ENCODE peak calls at places on chromosomes 13 and 19, in four cellular contexts. One of them, this sample, is unnamed.

GRCh38 chr19:50252111-50252886 is 48.9 kb downstream of the MYH14 start:
- DNase-seq in HepG2: no peak
- DNase-seq in GM12878: no peak
- DNase-seq in K562: peak; percentile 48
- DNase-seq in this sample: no peak

GRCh38 chr19:30584121-30584520 is 211.9 kb downstream of the ZNF536 start:
- DNase-seq in HepG2: no peak
- DNase-seq in GM12878: no peak
- DNase-seq in K562: no peak
- DNase-seq in this sample: no peak

GRCh38 chr13:94952787-94953186 is 240.4 kb upstream of the SOX21 start:
- DNase-seq in GM12878: no peak
- DNase-seq in HepG2: no peak
- DNase-seq in K562: no peak
- DNase-seq in this sample: no peak

GRCh38 chr13:49308104-49308875 is 60.6 kb downstream of the CDADC1 start:
- DNase-seq in GM12878: no peak
- DNase-seq in HepG2: peak; percentile 63
- DNase-seq in K562: no peak
- DNase-seq in this sample: no peak

GRCh38 chr19:35125270-35125717 is 9.6 kb downstream of the LGI4 start:
- DNase-seq in K562: no peak
- DNase-seq in GM12878: no peak
- DNase-seq in HepG2: no peak
- DNase-seq in this sample: no peak

GRCh38 chr19:21587549-21587948 is 82.1 kb downstream of the ZNF429 start:
- DNase-seq in HepG2: no peak
- DNase-seq in K562: no peak
- DNase-seq in GM12878: no peak
- DNase-seq in this sample: no peak

GRCh38 chr13:112859817-112860190 is 109.2 kb upstream of the MCF2L start:
- DNase-seq in HepG2: no peak
- DNase-seq in GM12878: no peak
- DNase-seq in K562: no peak
- DNase-seq in this sample: no peak

GRCh38 chr19:47703301-47703700 is 9.9 kb upstream of the EHD2 start:
- DNase-seq in HepG2: no peak
- DNase-seq in K562: no peak
- DNase-seq in GM12878: no peak
- DNase-seq in this sample: no peak

GRCh38 chr19:4580961-4581380 is 21.5 kb upstream of the SEMA6B start:
- DNase-seq in HepG2: no peak
- DNase-seq in K562: no peak
- DNase-seq in GM12878: no peak
- DNase-seq in this sample: no peak

GRCh38 chr19:23991170-23991569 is 76.5 kb downstream of the ZNF726 start:
- DNase-seq in K562: no peak
- DNase-seq in GM12878: no peak
- DNase-seq in HepG2: peak; percentile 49
- DNase-seq in this sample: no peak

GRCh38 chr19:55809381-55810058 is 22.3 kb downstream of the NLRP11 start:
- DNase-seq in HepG2: peak; percentile 65
- DNase-seq in GM12878: no peak
- DNase-seq in K562: peak; percentile 77
- DNase-seq in this sample: peak; percentile 73

GRCh38 chr19:55576746-55577145 is 3.9 kb downstream of the ZNF579 start:
- DNase-seq in GM12878: no peak
- DNase-seq in HepG2: no peak
- DNase-seq in K562: no peak
- DNase-seq in this sample: no peak

GRCh38 chr13:23770428-23770827 is 118.8 kb downstream of the MIPEP start:
- DNase-seq in K562: no peak
- DNase-seq in HepG2: no peak
- DNase-seq in GM12878: no peak
- DNase-seq in this sample: no peak

GRCh38 chr19:46818812-46819211 is 30.4 kb upstream of the SLC1A5 start:
- DNase-seq in HepG2: peak; percentile 63
- DNase-seq in GM12878: no peak
- DNase-seq in K562: peak; percentile 76
- DNase-seq in this sample: no peak

GRCh38 chr13:95833713-95834112 is 156.8 kb downstream of the DNAJC3 start:
- DNase-seq in K562: no peak
- DNase-seq in GM12878: no peak
- DNase-seq in HepG2: no peak
- DNase-seq in this sample: no peak

GRCh38 chr19:3866798-3867638 is 1.8 kb downstream of the ZFR2 start:
- DNase-seq in K562: no peak
- DNase-seq in GM12878: no peak
- DNase-seq in HepG2: no peak
- DNase-seq in this sample: no peak

GRCh38 chr13:51818276-51818675 is 14.3 kb upstream of the DHRS12 start:
- DNase-seq in K562: no peak
- DNase-seq in HepG2: no peak
- DNase-seq in GM12878: no peak
- DNase-seq in this sample: no peak

GRCh38 chr13:51819544-51819943 is 15.6 kb upstream of the DHRS12 start:
- DNase-seq in HepG2: no peak
- DNase-seq in GM12878: no peak
- DNase-seq in K562: no peak
- DNase-seq in this sample: no peak

GRCh38 chr13:51816604-51817254 is 12.8 kb upstream of the DHRS12 start:
- DNase-seq in GM12878: no peak
- DNase-seq in HepG2: no peak
- DNase-seq in K562: no peak
- DNase-seq in this sample: no peak

GRCh38 chr13:51817717-51818116 is 13.8 kb upstream of the DHRS12 start:
- DNase-seq in HepG2: no peak
- DNase-seq in K562: no peak
- DNase-seq in GM12878: no peak
- DNase-seq in this sample: no peak

DNA sequence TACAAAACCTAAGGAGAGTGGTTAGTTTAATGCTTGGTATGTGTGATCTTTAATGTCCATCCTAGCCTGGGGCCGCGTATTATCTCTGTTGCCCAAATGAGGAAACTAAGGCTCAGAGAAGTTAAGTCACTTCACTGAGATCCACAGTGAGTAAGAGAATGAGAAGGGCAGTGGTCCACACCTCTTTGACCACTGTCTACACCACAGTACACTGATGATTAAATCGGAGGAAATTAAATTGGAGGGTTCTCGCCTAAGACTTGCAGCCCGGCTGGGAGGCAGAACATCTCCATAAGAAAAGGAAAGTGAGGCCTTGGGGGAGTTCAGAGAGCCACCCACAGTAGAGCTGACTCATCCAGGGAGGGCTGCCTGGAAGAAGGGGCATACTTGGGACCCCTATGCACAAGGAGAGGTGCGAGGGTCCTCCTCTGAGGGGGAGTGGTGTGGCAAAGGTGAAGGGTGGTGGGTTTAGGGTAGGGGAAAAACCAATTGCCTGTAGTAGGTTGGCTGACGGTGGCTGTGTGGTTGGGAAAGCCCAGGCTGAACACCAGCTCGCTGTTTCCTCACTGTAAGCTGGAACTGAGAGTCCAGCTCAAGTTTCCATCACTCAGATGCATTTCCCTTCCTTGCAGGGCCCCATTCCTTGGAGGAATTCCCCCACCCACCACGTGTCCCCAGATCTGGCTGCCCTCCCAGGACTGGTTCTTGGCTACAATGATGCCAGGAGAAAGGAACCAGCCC is 15.0 kb upstream of the DHRS12 start:
- DNase-seq in K562: no peak
- DNase-seq in HepG2: no peak
- DNase-seq in GM12878: no peak
- DNase-seq in this sample: no peak
- TF ChIP-seq BHLHE40 in K562: no peak
- TF ChIP-seq BHLHE40 in HepG2: no peak
- TF ChIP-seq BHLHE40 in GM12878: no peak
- TF ChIP-seq BHLHE40 in this sample: no peak

DNA sequence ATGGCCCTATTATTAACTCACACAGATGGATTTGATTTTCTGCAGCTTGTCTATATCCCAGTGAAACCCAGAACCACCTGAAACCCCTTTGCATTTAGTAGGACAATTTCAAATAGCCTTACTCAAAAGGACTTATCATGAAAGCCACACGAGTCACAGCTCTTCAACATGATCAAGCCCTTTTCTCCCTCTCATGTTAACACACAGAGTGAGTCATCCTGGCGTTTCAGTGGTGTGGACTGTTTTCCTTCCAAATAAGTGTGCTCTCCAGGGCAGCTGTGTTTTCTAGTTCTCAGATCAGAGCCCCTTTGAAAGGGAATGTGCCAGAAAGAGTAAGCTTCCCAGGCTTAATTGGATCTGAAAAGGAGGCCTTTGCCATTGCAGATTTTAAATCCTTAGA is 51.4 kb downstream of the ERICH6B start:
- DNase-seq in HepG2: peak; percentile 22
- DNase-seq in GM12878: no peak
- DNase-seq in K562: no peak
- DNase-seq in this sample: no peak
- TF ChIP-seq FOXK2 in HepG2: no peak
- TF ChIP-seq FOXK2 in GM12878: no peak
- TF ChIP-seq FOXK2 in K562: no peak
- TF ChIP-seq FOXK2 in this sample: no peak

DNA sequence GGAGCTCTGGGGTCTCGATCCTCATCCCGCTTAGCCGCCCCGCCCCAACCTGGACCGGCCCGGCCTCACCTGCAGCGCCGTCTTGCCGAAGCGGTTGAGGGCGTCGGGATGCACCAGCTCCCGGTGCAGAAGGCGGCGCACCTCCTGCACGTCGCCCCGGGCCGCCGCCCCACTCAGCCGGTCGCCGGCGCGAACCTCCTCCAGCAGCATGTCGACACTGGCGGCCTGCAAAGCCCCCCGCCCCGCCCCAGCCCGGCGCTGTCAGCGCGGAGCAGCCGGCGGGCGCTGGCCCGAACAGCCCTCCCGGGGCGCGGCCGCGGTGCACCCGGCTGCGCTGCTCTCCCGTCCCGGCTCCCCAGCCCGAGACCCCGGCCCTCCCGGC is 344 bp downstream of the CDKN2D start:
- DNase-seq in GM12878: no peak
- DNase-seq in K562: no peak
- DNase-seq in HepG2: no peak
- DNase-seq in this sample: no peak
- TF ChIP-seq BHLHE40 in GM12878: no peak
- TF ChIP-seq BHLHE40 in K562: no peak
- TF ChIP-seq BHLHE40 in HepG2: no peak
- TF ChIP-seq BHLHE40 in this sample: no peak

GRCh38 chr13:67091603-67092002 is 138.5 kb downstream of the PCDH9 start:
- DNase-seq in GM12878: no peak
- DNase-seq in K562: no peak
- DNase-seq in HepG2: no peak
- DNase-seq in this sample: no peak

GRCh38 chr13:67080351-67080750 is 149.8 kb downstream of the PCDH9 start:
- DNase-seq in HepG2: no peak
- DNase-seq in K562: no peak
- DNase-seq in GM12878: no peak
- DNase-seq in this sample: no peak

GRCh38 chr13:67084066-67084465 is 146.1 kb downstream of the PCDH9 start:
- DNase-seq in K562: no peak
- DNase-seq in GM12878: no peak
- DNase-seq in HepG2: no peak
- DNase-seq in this sample: no peak

GRCh38 chr13:67086260-67086659 is 143.9 kb downstream of the PCDH9 start:
- DNase-seq in K562: no peak
- DNase-seq in HepG2: no peak
- DNase-seq in GM12878: no peak
- DNase-seq in this sample: no peak
- TF ChIP-seq FOXK2 in K562: no peak
- TF ChIP-seq FOXK2 in HepG2: no peak
- TF ChIP-seq FOXK2 in GM12878: no peak
- TF ChIP-seq FOXK2 in this sample: no peak

This sample was measured in HEK293T.